ENCODE peak calls at places on chromosomes 5 and 9, in five cellular contexts. One of them, this sample, is unnamed.

GRCh38 chr9:127735530-127736176 is 559 bp upstream of the TOR2A start:
- DNase-seq in breast epithelium: no peak
- DNase-seq in ovary: no peak
- DNase-seq in lower lobe of right lung: no peak
- DNase-seq in endodermal cell: no peak
- DNase-seq in this sample: no peak

GRCh38 chr9:19033015-19033414 is at the start of gene SAXO1:
- DNase-seq in breast epithelium: no peak
- DNase-seq in ovary: no peak
- DNase-seq in lower lobe of right lung: no peak
- DNase-seq in endodermal cell: no peak
- DNase-seq in this sample: no peak

GRCh38 chr5:166909040-166909439 is 1382.4 kb upstream of the WWC1 start:
- DNase-seq in breast epithelium: no peak
- DNase-seq in ovary: no peak
- DNase-seq in lower lobe of right lung: no peak
- DNase-seq in endodermal cell: no peak
- DNase-seq in this sample: no peak

GRCh38 chr9:129487658-129488483 is 133.0 kb downstream of the C9orf50 start:
- DNase-seq in breast epithelium: peak; percentile 59
- DNase-seq in ovary: peak; percentile 77
- DNase-seq in lower lobe of right lung: peak; percentile 71
- DNase-seq in endodermal cell: peak; percentile 79
- DNase-seq in this sample: no peak

GRCh38 chr9:18756712-18757125 is 276.3 kb downstream of the SAXO1 start:
- DNase-seq in breast epithelium: no peak
- DNase-seq in ovary: no peak
- DNase-seq in lower lobe of right lung: no peak
- DNase-seq in endodermal cell: no peak
- DNase-seq in this sample: no peak

GRCh38 chr5:32206799-32207634 is 32.9 kb upstream of the GOLPH3 start:
- DNase-seq in breast epithelium: no peak
- DNase-seq in ovary: no peak
- DNase-seq in lower lobe of right lung: no peak
- DNase-seq in endodermal cell: no peak
- DNase-seq in this sample: no peak

GRCh38 chr9:35756275-35756742 is 2.2 kb upstream of the MSMP start:
- DNase-seq in breast epithelium: no peak
- DNase-seq in ovary: peak; percentile 66
- DNase-seq in lower lobe of right lung: peak; percentile 83
- DNase-seq in endodermal cell: no peak
- DNase-seq in this sample: no peak

GRCh38 chr5:119521232-119521631 is 68.9 kb downstream of the HSD17B4 start:
- DNase-seq in breast epithelium: no peak
- DNase-seq in ovary: no peak
- DNase-seq in lower lobe of right lung: no peak
- DNase-seq in endodermal cell: no peak
- DNase-seq in this sample: no peak

GRCh38 chr5:167902298-167902697 is 389.1 kb upstream of the WWC1 start:
- DNase-seq in breast epithelium: no peak
- DNase-seq in ovary: no peak
- DNase-seq in lower lobe of right lung: no peak
- DNase-seq in endodermal cell: no peak
- DNase-seq in this sample: no peak

GRCh38 chr9:120868676-120869359 is 8.2 kb downstream of the PHF19 start:
- DNase-seq in breast epithelium: peak; percentile 97
- DNase-seq in ovary: peak; percentile 98
- DNase-seq in lower lobe of right lung: peak; percentile 99
- DNase-seq in endodermal cell: peak; percentile 100
- DNase-seq in this sample: peak; percentile 96

GRCh38 chr5:38226091-38226490 is 32.3 kb upstream of the EGFLAM start:
- DNase-seq in breast epithelium: no peak
- DNase-seq in ovary: no peak
- DNase-seq in lower lobe of right lung: no peak
- DNase-seq in endodermal cell: no peak
- DNase-seq in this sample: no peak

GRCh38 chr9:88949961-88950340 is 41.3 kb upstream of the S1PR3 start:
- DNase-seq in breast epithelium: no peak
- DNase-seq in ovary: no peak
- DNase-seq in lower lobe of right lung: no peak
- DNase-seq in endodermal cell: no peak
- DNase-seq in this sample: no peak

GRCh38 chr9:137032893-137033292 is 1.0 kb upstream of the FUT7 start:
- DNase-seq in breast epithelium: no peak
- DNase-seq in ovary: no peak
- DNase-seq in lower lobe of right lung: peak; percentile 80
- DNase-seq in endodermal cell: no peak
- DNase-seq in this sample: no peak

GRCh38 chr5:145495741-145496140 is 339.4 kb downstream of the PRELID2 start:
- DNase-seq in breast epithelium: no peak
- DNase-seq in ovary: no peak
- DNase-seq in lower lobe of right lung: no peak
- DNase-seq in endodermal cell: no peak
- DNase-seq in this sample: no peak

GRCh38 chr5:119417891-119418781 is 34.2 kb upstream of the HSD17B4 start:
- DNase-seq in breast epithelium: no peak
- DNase-seq in ovary: no peak
- DNase-seq in lower lobe of right lung: no peak
- DNase-seq in endodermal cell: no peak
- DNase-seq in this sample: no peak

GRCh38 chr9:33198163-33198562 is 31.0 kb upstream of the B4GALT1 start:
- DNase-seq in breast epithelium: peak; percentile 44
- DNase-seq in ovary: peak; percentile 66
- DNase-seq in lower lobe of right lung: no peak
- DNase-seq in endodermal cell: no peak
- DNase-seq in this sample: no peak

GRCh38 chr9:128457207-128457606 is 1.4 kb downstream of the ODF2 start:
- DNase-seq in breast epithelium: no peak
- DNase-seq in ovary: no peak
- DNase-seq in lower lobe of right lung: no peak
- DNase-seq in endodermal cell: peak; percentile 75
- DNase-seq in this sample: no peak

GRCh38 chr9:33435821-33436277 is 11.5 kb downstream of the AQP3 start:
- DNase-seq in breast epithelium: no peak
- DNase-seq in ovary: no peak
- DNase-seq in lower lobe of right lung: no peak
- DNase-seq in endodermal cell: no peak
- DNase-seq in this sample: no peak

GRCh38 chr5:60538955-60539866 is 160.8 kb downstream of the DEPDC1B start:
- DNase-seq in breast epithelium: no peak
- DNase-seq in ovary: no peak
- DNase-seq in lower lobe of right lung: no peak
- DNase-seq in endodermal cell: no peak
- DNase-seq in this sample: no peak

GRCh38 chr5:111194925-111195324 is 29.3 kb upstream of the CAMK4 start:
- DNase-seq in breast epithelium: no peak
- DNase-seq in ovary: no peak
- DNase-seq in lower lobe of right lung: no peak
- DNase-seq in endodermal cell: no peak
- DNase-seq in this sample: no peak

GRCh38 chr5:9681706-9682105 is 51.6 kb upstream of the TAS2R1 start:
- DNase-seq in breast epithelium: no peak
- DNase-seq in ovary: no peak
- DNase-seq in lower lobe of right lung: no peak
- DNase-seq in endodermal cell: no peak
- DNase-seq in this sample: no peak

GRCh38 chr9:127556871-127557270 is 55.2 kb upstream of the STXBP1 start:
- DNase-seq in breast epithelium: no peak
- DNase-seq in ovary: no peak
- DNase-seq in lower lobe of right lung: peak; percentile 37
- DNase-seq in endodermal cell: no peak
- DNase-seq in this sample: no peak

GRCh38 chr9:21694424-21694823 is 108.0 kb upstream of the MTAP start:
- DNase-seq in breast epithelium: no peak
- DNase-seq in ovary: no peak
- DNase-seq in lower lobe of right lung: no peak
- DNase-seq in endodermal cell: no peak
- DNase-seq in this sample: no peak
- TF ChIP-seq CTCF in breast epithelium: no peak
- TF ChIP-seq CTCF in ovary: no peak
- TF ChIP-seq CTCF in lower lobe of right lung: no peak
- TF ChIP-seq CTCF in endodermal cell: no peak
- TF ChIP-seq CTCF in this sample: no peak

GRCh38 chr9:85332487-85332886 is 409.3 kb downstream of the AGTPBP1 start:
- DNase-seq in breast epithelium: no peak
- DNase-seq in ovary: no peak
- DNase-seq in lower lobe of right lung: no peak
- DNase-seq in endodermal cell: peak; percentile 82
- DNase-seq in this sample: no peak
- TF ChIP-seq CTCF in breast epithelium: no peak
- TF ChIP-seq CTCF in ovary: no peak
- TF ChIP-seq CTCF in lower lobe of right lung: no peak
- TF ChIP-seq CTCF in endodermal cell: peak; percentile 92
- TF ChIP-seq CTCF in this sample: no peak

GRCh38 chr5:83219495-83219894 is 142.1 kb downstream of the XRCC4 start:
- DNase-seq in breast epithelium: no peak
- DNase-seq in ovary: no peak
- DNase-seq in lower lobe of right lung: no peak
- DNase-seq in endodermal cell: no peak
- DNase-seq in this sample: no peak

GRCh38 chr5:83220331-83220730 is 143.0 kb downstream of the XRCC4 start:
- DNase-seq in breast epithelium: no peak
- DNase-seq in ovary: no peak
- DNase-seq in lower lobe of right lung: no peak
- DNase-seq in endodermal cell: peak; percentile 54
- DNase-seq in this sample: no peak

GRCh38 chr5:83219077-83219476 is 141.7 kb downstream of the XRCC4 start:
- DNase-seq in breast epithelium: no peak
- DNase-seq in ovary: no peak
- DNase-seq in lower lobe of right lung: no peak
- DNase-seq in endodermal cell: no peak
- DNase-seq in this sample: no peak

GRCh38 chr5:83227611-83228010 is 150.3 kb downstream of the XRCC4 start:
- DNase-seq in breast epithelium: no peak
- DNase-seq in ovary: no peak
- DNase-seq in lower lobe of right lung: no peak
- DNase-seq in endodermal cell: no peak
- DNase-seq in this sample: no peak

GRCh38 chr5:83222906-83223305 is 145.6 kb downstream of the XRCC4 start:
- DNase-seq in breast epithelium: no peak
- DNase-seq in ovary: no peak
- DNase-seq in lower lobe of right lung: no peak
- DNase-seq in endodermal cell: no peak
- DNase-seq in this sample: no peak
- TF ChIP-seq CTCF in breast epithelium: no peak
- TF ChIP-seq CTCF in ovary: no peak
- TF ChIP-seq CTCF in lower lobe of right lung: no peak
- TF ChIP-seq CTCF in endodermal cell: no peak
- TF ChIP-seq CTCF in this sample: no peak

DNA sequence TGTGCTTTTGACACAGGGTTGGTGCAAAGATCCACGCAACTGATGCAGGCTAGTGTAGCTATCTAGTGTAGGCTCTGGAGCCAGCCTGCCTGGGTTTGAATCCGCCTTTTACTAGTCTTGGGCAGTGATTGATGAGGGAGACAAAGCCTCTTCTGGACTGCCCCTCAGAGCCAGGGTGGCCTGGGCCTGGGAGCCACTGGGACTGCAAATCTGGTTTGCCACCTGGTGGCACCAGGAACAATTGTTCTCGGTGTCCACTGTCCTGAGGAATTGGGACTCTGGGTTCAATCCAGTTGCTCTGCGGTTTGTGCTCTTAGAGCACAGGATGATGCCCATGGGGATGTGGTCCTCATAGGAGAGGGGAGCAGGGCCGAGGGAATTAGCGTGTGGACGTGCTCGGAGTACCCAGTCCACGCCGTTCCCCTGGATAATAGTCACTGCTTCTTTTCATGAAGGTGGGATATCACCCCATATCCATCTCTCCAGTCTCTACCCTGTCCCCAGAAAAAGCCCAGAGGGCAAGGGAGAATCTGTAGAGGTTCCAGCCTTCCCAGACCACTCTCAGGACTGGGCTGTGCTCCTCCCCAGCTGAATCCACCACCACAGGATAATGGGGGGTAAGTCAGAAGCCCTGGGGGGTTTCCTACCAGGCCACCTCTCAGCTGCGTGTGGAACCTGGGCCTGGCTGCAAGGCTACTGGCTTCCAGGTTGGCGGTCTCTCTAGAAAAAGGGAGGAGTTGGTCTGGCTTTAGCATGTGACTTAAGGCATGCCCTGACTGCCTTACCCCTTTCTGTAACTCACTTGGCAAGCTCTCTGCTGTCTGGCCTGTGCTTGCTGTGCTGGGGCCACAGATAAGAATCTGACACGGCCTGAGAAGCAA is 1.9 kb downstream of the B4GALT7 start:
- DNase-seq in breast epithelium: no peak
- DNase-seq in ovary: no peak
- DNase-seq in lower lobe of right lung: no peak
- DNase-seq in endodermal cell: no peak
- DNase-seq in this sample: no peak
- TF ChIP-seq CTCF in breast epithelium: no peak
- TF ChIP-seq CTCF in ovary: no peak
- TF ChIP-seq CTCF in lower lobe of right lung: no peak
- TF ChIP-seq CTCF in endodermal cell: peak; percentile 62
- TF ChIP-seq CTCF in this sample: no peak

GRCh38 chr5:5144441-5144840 is 4.3 kb downstream of the ADAMTS16 start:
- DNase-seq in breast epithelium: no peak
- DNase-seq in ovary: no peak
- DNase-seq in lower lobe of right lung: no peak
- DNase-seq in endodermal cell: no peak
- DNase-seq in this sample: no peak

GRCh38 chr5:5139358-5140050 is 626 bp upstream of the ADAMTS16 start:
- DNase-seq in breast epithelium: no peak
- DNase-seq in ovary: peak; percentile 49
- DNase-seq in lower lobe of right lung: no peak
- DNase-seq in endodermal cell: no peak
- DNase-seq in this sample: no peak

GRCh38 chr5:5141625-5142527 is 1.7 kb downstream of the ADAMTS16 start:
- DNase-seq in breast epithelium: no peak
- DNase-seq in ovary: no peak
- DNase-seq in lower lobe of right lung: no peak
- DNase-seq in endodermal cell: peak; percentile 71
- DNase-seq in this sample: no peak

GRCh38 chr5:5141011-5141599 is 975 bp downstream of the ADAMTS16 start:
- DNase-seq in breast epithelium: no peak
- DNase-seq in ovary: no peak
- DNase-seq in lower lobe of right lung: no peak
- DNase-seq in endodermal cell: no peak
- DNase-seq in this sample: no peak

GRCh38 chr5:5140051-5141010 is at the start of gene ADAMTS16:
- DNase-seq in breast epithelium: no peak
- DNase-seq in ovary: peak; percentile 77
- DNase-seq in lower lobe of right lung: no peak
- DNase-seq in endodermal cell: peak; percentile 85
- DNase-seq in this sample: no peak
- TF ChIP-seq CTCF in breast epithelium: no peak
- TF ChIP-seq CTCF in ovary: no peak
- TF ChIP-seq CTCF in lower lobe of right lung: no peak
- TF ChIP-seq CTCF in endodermal cell: no peak
- TF ChIP-seq CTCF in this sample: no peak